ENCODE peak calls at places on chromosomes 1 and 21, in eight cellular contexts. F, V, C, M, P, E, W and I are unnamed samples.

GRCh38 chr1:212413902-212414327 is 771 bp downstream of the PACC1 start:
- DNase-seq in F (no peak), V (no peak), C (no peak), M (no peak), P (no peak), E (no peak), W (no peak), I (no peak)

GRCh38 chr1:202282596-202283283 is 59.0 kb downstream of the UBE2T start:
- DNase-seq in F (no peak), V (no peak), C (no peak), M (no peak), P (no peak), E (no peak), W (no peak), I (no peak)

GRCh38 chr1:169486281-169486904 is 649 bp upstream of the SLC19A2 start:
- DNase-seq in F (no peak), V (no peak), C (no peak), M (no peak), P (no peak), E (no peak), W (no peak), I (no peak)

GRCh38 chr21:35444391-35444790 is 395.3 kb upstream of the RUNX1 start:
- DNase-seq in F (no peak), V (no peak), C (no peak), M (no peak), P (no peak), E (no peak), W (no peak), I (no peak)

GRCh38 chr1:20100632-20101355 is 18.5 kb downstream of the PLA2G2D start:
- DNase-seq in F (no peak), V (peak), C (peak), M (peak), P (peak), E (peak), W (peak), I (no peak)

GRCh38 chr21:39263372-39263771 is 50.1 kb downstream of the BRWD1 start:
- DNase-seq in F (no peak), V (peak), C (no peak), M (no peak), P (no peak), E (no peak), W (no peak), I (no peak)

GRCh38 chr1:167789501-167789900 is 67.7 kb downstream of the MPZL1 start:
- DNase-seq in F (no peak), V (no peak), C (no peak), M (no peak), P (no peak), E (no peak), W (no peak), I (no peak)

GRCh38 chr1:63690966-63691365 is 82.9 kb upstream of the ROR1 start:
- DNase-seq in F (no peak), V (no peak), C (no peak), M (no peak), P (no peak), E (no peak), W (no peak), I (no peak)

GRCh38 chr1:215645861-215646260 is 78.8 kb downstream of the KCTD3 start:
- DNase-seq in F (no peak), V (no peak), C (no peak), M (no peak), P (no peak), E (no peak), W (no peak), I (no peak)

GRCh38 chr21:41715649-41716321 is 51.1 kb downstream of the RIPK4 start:
- DNase-seq in F (no peak), V (no peak), C (peak), M (peak), P (no peak), E (no peak), W (no peak), I (no peak)

GRCh38 chr1:6099787-6100765 is 54.4 kb downstream of the KCNAB2 start:
- DNase-seq in F (no peak), V (no peak), C (no peak), M (no peak), P (no peak), E (no peak), W (peak), I (no peak)

GRCh38 chr1:230291731-230292620 is 134.2 kb downstream of the PGBD5 start:
- DNase-seq in F (no peak), V (no peak), C (no peak), M (no peak), P (no peak), E (no peak), W (peak), I (no peak)

GRCh38 chr1:58816747-58817221 is 32.9 kb upstream of the JUN start:
- DNase-seq in F (no peak), V (no peak), C (no peak), M (no peak), P (no peak), E (no peak), W (no peak), I (no peak)

GRCh38 chr1:117128323-117129079 is 7.0 kb upstream of the TRIM45 start:
- DNase-seq in F (no peak), V (no peak), C (no peak), M (no peak), P (no peak), E (no peak), W (no peak), I (no peak)
- TF ChIP-seq CTCF in F (peak), V (peak), C (peak), M (no peak), P (peak), E (no peak), W (peak), I (peak)

DNA sequence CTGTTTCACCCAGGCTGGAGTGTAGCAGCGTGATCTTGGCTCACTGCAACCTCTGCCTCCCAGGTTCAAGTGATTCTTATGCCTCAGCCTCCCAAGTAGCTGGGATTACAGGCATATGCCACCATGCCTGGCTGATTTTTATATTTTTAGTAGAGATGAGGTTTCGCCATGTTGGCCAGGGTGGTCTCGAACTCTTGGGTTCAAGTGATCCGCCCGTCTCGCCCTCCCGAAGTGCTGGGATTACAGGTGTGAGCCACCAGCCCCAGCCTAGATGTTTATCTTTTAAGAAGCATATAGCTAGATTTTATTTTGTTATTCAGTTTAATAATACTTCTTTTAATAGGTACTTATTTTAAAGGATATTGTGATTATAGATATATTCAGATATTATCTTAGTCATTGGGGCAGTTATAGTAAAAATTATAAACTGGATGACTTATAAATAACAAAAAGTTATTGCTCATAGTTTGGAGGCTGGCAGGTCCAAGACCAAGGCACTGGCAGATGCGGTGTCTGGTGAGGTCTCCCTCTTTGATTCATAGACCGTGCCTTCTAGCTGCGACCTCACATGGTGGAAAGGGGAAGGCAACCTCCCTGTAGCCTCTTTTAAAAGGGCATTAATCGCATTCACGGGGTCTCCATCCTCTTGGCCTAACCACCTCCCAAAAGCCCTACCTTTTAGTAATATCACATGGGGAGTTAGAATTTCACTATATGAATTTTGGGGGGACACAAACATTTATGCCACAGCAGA is 3.1 kb upstream of the KCNE2 start:
- DNase-seq in F (no peak), V (no peak), C (no peak), M (no peak), P (no peak), E (no peak), W (no peak), I (no peak)
- TF ChIP-seq CTCF in F (no peak), V (no peak), C (no peak), M (no peak), P (no peak), E (no peak), W (no peak), I (peak)

DNA sequence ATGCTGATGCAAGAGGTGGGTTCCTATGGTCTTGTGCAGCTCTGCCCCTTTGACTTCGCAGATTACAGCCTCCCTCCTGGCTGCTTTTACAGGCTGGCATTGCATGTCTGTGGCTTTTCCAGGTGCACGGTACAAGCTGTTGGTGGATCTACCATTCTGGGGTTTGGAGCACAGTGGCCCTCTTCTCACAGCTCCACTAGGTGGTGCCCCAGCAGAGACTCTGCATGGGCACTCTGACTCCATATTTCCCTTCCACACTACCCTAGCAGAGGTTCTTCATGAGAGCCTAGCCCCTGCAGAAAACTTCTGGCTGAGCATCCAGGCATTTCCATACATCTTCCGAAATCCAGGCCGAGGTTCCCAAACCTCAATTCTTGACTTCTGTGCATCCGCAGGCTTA is 989.0 kb downstream of the PLA2G4A start:
- DNase-seq in F (no peak), V (no peak), C (no peak), M (no peak), P (no peak), E (no peak), W (no peak), I (no peak)
- TF ChIP-seq CTCF in F (no peak), V (no peak), C (no peak), M (no peak), P (no peak), E (no peak), W (no peak), I (no peak)

DNA sequence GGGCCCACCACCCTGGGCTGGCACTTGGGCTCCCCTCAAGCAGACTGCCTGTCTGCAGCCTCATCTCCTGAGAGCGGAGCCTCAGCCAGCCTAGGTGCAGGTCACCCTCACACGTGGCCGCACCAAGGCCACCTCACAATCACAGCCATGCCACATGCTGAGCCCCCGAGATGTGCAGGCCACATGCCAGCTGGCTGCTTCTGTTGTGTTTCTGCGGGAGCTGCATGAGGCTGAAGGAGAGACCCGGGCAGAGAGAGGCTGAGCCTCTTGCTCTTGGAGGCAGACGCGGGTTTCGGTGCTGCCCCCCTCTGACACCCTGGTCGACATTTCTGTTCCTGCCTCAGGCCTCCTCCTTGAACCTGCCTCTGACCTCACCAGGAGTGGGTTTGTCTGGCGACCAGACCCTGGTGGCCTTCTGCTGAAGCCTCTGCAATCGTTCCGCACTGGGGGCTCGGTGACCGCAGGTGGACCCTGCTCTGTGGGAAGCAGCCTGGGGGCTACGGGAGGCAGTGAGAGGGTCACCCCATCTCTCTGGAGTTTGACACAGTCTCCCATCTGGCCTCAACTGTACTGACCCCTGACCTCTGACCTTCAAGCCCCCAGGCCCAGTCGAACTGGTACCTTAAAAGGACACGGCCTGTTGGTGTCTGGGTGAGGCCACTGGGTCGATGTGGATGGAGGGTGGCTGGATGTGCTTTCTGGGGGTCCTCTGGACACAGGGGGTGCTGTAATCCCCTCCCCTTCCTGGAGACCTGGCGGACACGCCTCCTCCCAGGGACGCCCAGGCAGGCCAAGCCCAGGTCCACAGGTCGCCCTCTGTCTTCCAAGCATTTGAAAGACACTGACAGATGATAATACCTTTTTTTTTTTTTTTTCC is 13.0 kb upstream of the C1orf174 start:
- DNase-seq in F (no peak), V (no peak), C (no peak), M (no peak), P (no peak), E (no peak), W (no peak), I (no peak)
- TF ChIP-seq CTCF in F (no peak), V (no peak), C (no peak), M (no peak), P (no peak), E (no peak), W (no peak), I (no peak)

GRCh38 chr1:24491577-24492360 is 10.9 kb upstream of the RCAN3 start:
- DNase-seq in F (no peak), V (no peak), C (no peak), M (no peak), P (no peak), E (no peak), W (no peak), I (no peak)
- TF ChIP-seq CTCF in F (no peak), V (no peak), C (no peak), M (no peak), P (no peak), E (no peak), W (no peak), I (no peak)

DNA sequence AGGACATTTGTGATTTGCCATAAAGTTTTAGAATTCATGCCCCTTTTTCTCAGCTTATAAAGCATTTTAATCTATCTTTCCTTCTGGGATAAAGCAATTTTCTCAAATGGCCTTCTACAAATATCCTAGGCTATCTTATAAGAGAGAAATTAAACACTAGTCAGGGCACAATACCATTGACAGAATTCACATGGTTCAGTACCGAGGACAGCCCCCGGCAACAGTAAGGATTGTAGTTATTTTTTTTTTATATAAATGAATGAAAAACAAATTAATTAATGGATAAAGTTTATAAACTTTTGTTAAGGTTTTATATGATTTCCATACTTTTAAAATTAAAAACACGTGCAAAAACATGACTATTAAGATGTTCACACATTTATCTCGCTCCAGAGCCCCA is 6.9 kb upstream of the KRTAP20-2 start:
- DNase-seq in F (no peak), V (no peak), C (no peak), M (no peak), P (no peak), E (no peak), W (no peak), I (no peak)
- TF ChIP-seq CTCF in F (no peak), V (no peak), C (no peak), M (no peak), P (no peak), E (no peak), W (no peak), I (no peak)

DNA sequence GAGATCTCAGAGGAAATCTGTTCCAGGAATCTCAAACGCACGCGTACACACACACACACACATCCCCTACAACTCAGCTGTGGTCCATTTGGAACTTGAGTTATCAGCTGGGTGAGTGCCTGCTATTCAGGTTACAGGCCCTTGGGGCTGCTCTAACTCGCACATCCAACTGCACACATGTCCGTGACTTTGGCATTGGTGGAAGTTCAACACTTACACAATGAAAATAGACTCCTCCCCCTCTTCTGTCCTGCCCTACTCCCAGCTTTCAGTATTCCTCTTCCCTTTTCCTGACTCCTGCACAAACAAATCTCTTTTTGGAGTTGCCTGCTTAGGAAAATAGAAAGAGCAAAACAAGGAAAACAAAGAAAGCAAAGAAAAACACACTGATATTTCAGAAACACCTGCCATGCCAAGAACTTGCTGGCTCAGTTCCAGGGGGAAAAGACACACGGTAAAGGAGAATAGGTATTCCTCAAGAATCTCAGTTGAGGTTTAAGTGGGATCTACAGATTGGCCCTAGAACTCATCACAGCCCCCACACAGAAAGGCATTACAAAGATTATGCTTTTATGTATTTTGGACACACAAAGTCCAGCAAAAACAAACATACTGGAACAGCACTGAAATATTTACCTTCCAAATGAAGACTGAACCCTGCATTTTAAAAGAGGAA is 140.8 kb downstream of the TGFBR3 start:
- DNase-seq in F (no peak), V (no peak), C (no peak), M (no peak), P (no peak), E (no peak), W (no peak), I (no peak)
- TF ChIP-seq CTCF in F (peak), V (no peak), C (no peak), M (no peak), P (no peak), E (no peak), W (no peak), I (no peak)

GRCh38 chr1:108320851-108321250 is 77.0 kb upstream of the NBPF4 start:
- DNase-seq in F (no peak), V (no peak), C (no peak), M (no peak), P (no peak), E (no peak), W (no peak), I (no peak)

GRCh38 chr1:108314815-108315214 is 70.9 kb upstream of the NBPF4 start:
- DNase-seq in F (no peak), V (no peak), C (no peak), M (no peak), P (no peak), E (no peak), W (no peak), I (no peak)

GRCh38 chr1:108316545-108316944 is 72.7 kb upstream of the NBPF4 start:
- DNase-seq in F (no peak), V (no peak), C (no peak), M (no peak), P (no peak), E (no peak), W (no peak), I (no peak)
- TF ChIP-seq CTCF in F (no peak), V (peak), C (no peak), M (no peak), P (no peak), E (no peak), W (no peak), I (peak)